ENCODE peak calls at places on chromosomes 11 and 22, in five cellular contexts. One of them, this sample, is unnamed.
A peak's percentile ranks its signal among the peaks of the same experiment; 100 is the strongest.

GRCh38 chr22:45703758-45704157 is 32.1 kb downstream of the ATXN10 start:
- DNase-seq in endodermal cell: peak; percentile 65
- DNase-seq in IMR-90: no peak
- DNase-seq in OCI-LY7: no peak
- DNase-seq in transverse colon: no peak
- DNase-seq in this sample: no peak

GRCh38 chr22:43996170-43996980 is 27.7 kb upstream of the PARVB start:
- DNase-seq in transverse colon: peak; percentile 67
- DNase-seq in IMR-90: no peak
- DNase-seq in OCI-LY7: no peak
- DNase-seq in endodermal cell: no peak
- DNase-seq in this sample: no peak

GRCh38 chr11:77710358-77710757 is 72.8 kb upstream of the CLNS1A start:
- DNase-seq in IMR-90: peak; percentile 67
- DNase-seq in OCI-LY7: no peak
- DNase-seq in transverse colon: no peak
- DNase-seq in endodermal cell: no peak
- DNase-seq in this sample: no peak

GRCh38 chr11:18749681-18750319 is 23.8 kb upstream of the IGSF22 start:
- DNase-seq in endodermal cell: peak; percentile 85
- DNase-seq in OCI-LY7: no peak
- DNase-seq in transverse colon: no peak
- DNase-seq in IMR-90: peak; percentile 75
- DNase-seq in this sample: no peak

GRCh38 chr11:1199689-1200610 is 22.9 kb upstream of the MUC5B start:
- DNase-seq in transverse colon: peak; percentile 30
- DNase-seq in endodermal cell: peak; percentile 45
- DNase-seq in IMR-90: no peak
- DNase-seq in OCI-LY7: no peak
- DNase-seq in this sample: peak; percentile 6

GRCh38 chr22:30572840-30573593 is 1.4 kb downstream of the GAL3ST1 start:
- DNase-seq in OCI-LY7: no peak
- DNase-seq in endodermal cell: no peak
- DNase-seq in IMR-90: no peak
- DNase-seq in transverse colon: peak; percentile 66
- DNase-seq in this sample: no peak

GRCh38 chr22:29716814-29717213 is 3.0 kb upstream of the CABP7 start:
- DNase-seq in endodermal cell: peak; percentile 97
- DNase-seq in transverse colon: peak; percentile 53
- DNase-seq in OCI-LY7: peak; percentile 42
- DNase-seq in IMR-90: peak; percentile 80
- DNase-seq in this sample: no peak

GRCh38 chr22:46027219-46028068 is 50.5 kb upstream of the WNT7B start:
- DNase-seq in endodermal cell: peak; percentile 72
- DNase-seq in transverse colon: peak; percentile 85
- DNase-seq in IMR-90: no peak
- DNase-seq in OCI-LY7: peak; percentile 22
- DNase-seq in this sample: no peak

GRCh38 chr11:2745511-2745910 is 45.7 kb upstream of the KCNQ1OT1 start:
- DNase-seq in transverse colon: no peak
- DNase-seq in IMR-90: no peak
- DNase-seq in OCI-LY7: no peak
- DNase-seq in endodermal cell: no peak
- DNase-seq in this sample: peak; percentile 3

GRCh38 chr11:79486239-79486984 is 45.6 kb upstream of the TENM4 start:
- DNase-seq in OCI-LY7: no peak
- DNase-seq in endodermal cell: peak; percentile 82
- DNase-seq in transverse colon: no peak
- DNase-seq in IMR-90: no peak
- DNase-seq in this sample: no peak

GRCh38 chr11:2562181-2562581 is 117.4 kb downstream of the KCNQ1 start:
- DNase-seq in IMR-90: no peak
- DNase-seq in OCI-LY7: no peak
- DNase-seq in endodermal cell: peak; percentile 40
- DNase-seq in transverse colon: peak; percentile 8
- DNase-seq in this sample: no peak

GRCh38 chr11:76598426-76598839 is 72.1 kb downstream of the LRRC32 start:
- DNase-seq in endodermal cell: peak; percentile 77
- DNase-seq in OCI-LY7: peak; percentile 87
- DNase-seq in IMR-90: peak; percentile 56
- DNase-seq in transverse colon: no peak
- DNase-seq in this sample: peak; percentile 58

GRCh38 chr11:86515297-86516094 is 140.8 kb downstream of the CCDC81 start:
- DNase-seq in endodermal cell: peak; percentile 70
- DNase-seq in IMR-90: peak; percentile 91
- DNase-seq in OCI-LY7: no peak
- DNase-seq in transverse colon: no peak
- DNase-seq in this sample: no peak

GRCh38 chr11:45684440-45684839 is 19.0 kb upstream of the CHST1 start:
- DNase-seq in transverse colon: no peak
- DNase-seq in endodermal cell: no peak
- DNase-seq in IMR-90: no peak
- DNase-seq in OCI-LY7: no peak
- DNase-seq in this sample: no peak

GRCh38 chr11:7514099-7514725 is 413 bp downstream of the PPFIBP2 start:
- DNase-seq in transverse colon: peak; percentile 54
- DNase-seq in OCI-LY7: peak; percentile 41
- DNase-seq in endodermal cell: no peak
- DNase-seq in IMR-90: no peak
- DNase-seq in this sample: no peak

GRCh38 chr11:129639300-129639699 is 176.3 kb upstream of the TMEM45B start:
- DNase-seq in IMR-90: peak; percentile 99
- DNase-seq in endodermal cell: no peak
- DNase-seq in transverse colon: no peak
- DNase-seq in OCI-LY7: no peak
- DNase-seq in this sample: no peak

GRCh38 chr11:58334708-58335107 is 24.2 kb downstream of the OR5B17 start:
- DNase-seq in transverse colon: no peak
- DNase-seq in IMR-90: peak; percentile 89
- DNase-seq in OCI-LY7: no peak
- DNase-seq in endodermal cell: no peak
- DNase-seq in this sample: no peak

DNA sequence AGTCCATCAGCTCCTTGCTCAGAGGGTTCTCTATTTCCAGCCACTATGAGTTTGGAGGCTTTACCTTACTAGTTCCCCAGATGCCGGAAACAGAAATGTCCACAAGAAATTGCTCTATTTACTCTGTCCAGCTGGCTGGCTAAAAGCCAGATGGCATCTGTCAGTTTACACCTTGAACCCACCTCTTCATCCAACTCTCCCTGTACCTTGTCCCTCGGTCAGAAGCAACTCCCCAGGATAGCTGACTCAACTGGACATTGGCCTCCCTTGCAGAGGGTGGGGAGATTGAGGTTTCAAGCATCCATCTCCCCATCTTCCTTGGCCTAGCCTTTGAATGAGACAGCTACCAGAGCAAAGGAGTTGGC is 1.7 kb downstream of the C2CD2L start:
- DNase-seq in IMR-90: no peak
- DNase-seq in OCI-LY7: no peak
- DNase-seq in transverse colon: peak; percentile 55
- DNase-seq in endodermal cell: no peak
- DNase-seq in this sample: no peak
- H3K4me3 ChIP-seq in IMR-90: peak overlapping the region; percentile 45
- H3K4me3 ChIP-seq in OCI-LY7: peak overlapping the region; percentile 93
- H3K4me3 ChIP-seq in transverse colon: no peak overlapping the region
- H3K4me3 ChIP-seq in endodermal cell: no peak overlapping the region
- H3K4me3 ChIP-seq in this sample: no peak overlapping the region

GRCh38 chr11:40295466-40295865 is 1164.0 kb downstream of the LRRC4C start:
- DNase-seq in IMR-90: no peak
- DNase-seq in OCI-LY7: no peak
- DNase-seq in endodermal cell: no peak
- DNase-seq in transverse colon: no peak
- DNase-seq in this sample: no peak
- TF ChIP-seq CTCF in IMR-90: no peak
- TF ChIP-seq CTCF in OCI-LY7: no peak
- TF ChIP-seq CTCF in endodermal cell: no peak
- TF ChIP-seq CTCF in transverse colon: no peak
- TF ChIP-seq CTCF in this sample: no peak

DNA sequence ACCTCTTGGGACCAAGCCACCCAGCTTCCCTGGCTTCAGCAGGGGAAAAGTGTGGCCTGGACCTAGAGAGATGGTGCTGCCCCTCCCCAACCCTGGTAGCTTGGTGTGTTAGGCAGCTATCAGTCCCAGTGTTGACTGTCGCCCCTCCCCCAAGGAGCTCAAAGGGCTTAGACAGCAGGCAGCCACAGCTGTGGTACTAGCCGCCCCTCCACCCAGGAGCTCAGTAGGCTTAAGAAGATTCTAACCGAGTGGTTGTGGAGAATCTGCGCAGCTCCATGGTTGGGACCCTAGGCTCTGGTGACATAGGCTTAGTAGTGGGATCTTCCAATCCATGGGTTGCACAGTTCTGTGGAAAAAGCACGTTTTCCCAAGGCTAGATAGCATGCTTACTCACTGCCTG is 458.4 kb upstream of the LRRC4C start:
- DNase-seq in IMR-90: no peak
- DNase-seq in endodermal cell: peak; percentile 64
- DNase-seq in OCI-LY7: no peak
- DNase-seq in transverse colon: no peak
- DNase-seq in this sample: peak; percentile 27
- H3K9me3 ChIP-seq in IMR-90: peaks cover 10% of the 10 kb centered on the region
- H3K9me3 ChIP-seq in endodermal cell: peaks cover 17% of the 10 kb centered on the region
- H3K9me3 ChIP-seq in OCI-LY7: no peaks in the 10 kb centered on the region
- H3K9me3 ChIP-seq in transverse colon: no peaks in the 10 kb centered on the region
- H3K9me3 ChIP-seq in this sample: no peaks in the 10 kb centered on the region

GRCh38 chr11:12286606-12287005 is 90.8 kb upstream of the PARVA start:
- DNase-seq in IMR-90: no peak
- DNase-seq in transverse colon: no peak
- DNase-seq in endodermal cell: no peak
- DNase-seq in OCI-LY7: no peak
- DNase-seq in this sample: no peak
- H3K4me3 ChIP-seq in IMR-90: no peak overlapping the region
- H3K4me3 ChIP-seq in transverse colon: no peak overlapping the region
- H3K4me3 ChIP-seq in endodermal cell: no peak overlapping the region
- H3K4me3 ChIP-seq in OCI-LY7: no peak overlapping the region
- H3K4me3 ChIP-seq in this sample: no peak overlapping the region

GRCh38 chr11:113730887-113731726 is 25.0 kb upstream of the TMPRSS5 start:
- DNase-seq in transverse colon: peak; percentile 37
- DNase-seq in endodermal cell: peak; percentile 81
- DNase-seq in OCI-LY7: peak; percentile 7
- DNase-seq in IMR-90: peak; percentile 64
- DNase-seq in this sample: peak; percentile 56
- TF ChIP-seq CTCF in transverse colon: peak; percentile 53
- TF ChIP-seq CTCF in endodermal cell: peak; percentile 84
- TF ChIP-seq CTCF in OCI-LY7: peak; percentile 51
- TF ChIP-seq CTCF in IMR-90: peak; percentile 66
- TF ChIP-seq CTCF in this sample: peak; percentile 68

GRCh38 chr11:70736461-70736860 is 338.1 kb downstream of the CTTN start:
- DNase-seq in OCI-LY7: no peak
- DNase-seq in endodermal cell: no peak
- DNase-seq in transverse colon: no peak
- DNase-seq in IMR-90: no peak
- DNase-seq in this sample: no peak

GRCh38 chr11:70734379-70734778 is 336.1 kb downstream of the CTTN start:
- DNase-seq in IMR-90: no peak
- DNase-seq in transverse colon: no peak
- DNase-seq in OCI-LY7: no peak
- DNase-seq in endodermal cell: no peak
- DNase-seq in this sample: no peak

GRCh38 chr11:70733327-70734325 is 335.3 kb downstream of the CTTN start:
- DNase-seq in IMR-90: no peak
- DNase-seq in transverse colon: no peak
- DNase-seq in OCI-LY7: no peak
- DNase-seq in endodermal cell: no peak
- DNase-seq in this sample: no peak

GRCh38 chr11:70735976-70736375 is 337.6 kb downstream of the CTTN start:
- DNase-seq in OCI-LY7: no peak
- DNase-seq in endodermal cell: no peak
- DNase-seq in transverse colon: no peak
- DNase-seq in IMR-90: no peak
- DNase-seq in this sample: no peak

GRCh38 chr11:70734911-70735310 is 336.6 kb downstream of the CTTN start:
- DNase-seq in OCI-LY7: no peak
- DNase-seq in endodermal cell: no peak
- DNase-seq in transverse colon: no peak
- DNase-seq in IMR-90: no peak
- DNase-seq in this sample: no peak
- H3K9me3 ChIP-seq in OCI-LY7: no peaks in the 10 kb centered on the region
- H3K9me3 ChIP-seq in endodermal cell: no peaks in the 10 kb centered on the region
- H3K9me3 ChIP-seq in transverse colon: no peaks in the 10 kb centered on the region
- H3K9me3 ChIP-seq in IMR-90: no peaks in the 10 kb centered on the region
- H3K9me3 ChIP-seq in this sample: no peaks in the 10 kb centered on the region

This sample was measured in WERI-Rb-1.